ENCODE peak calls at places on chromosomes 2 and 18, in eight cellular contexts. H is fibroblast of pulmonary artery, F is BE2C, X is SK-N-SH, G is tibial artery, J is psoas muscle, D is RWPE1, V is epithelial cell of esophagus. I is an unnamed sample.

GRCh38 chr2:64613276-64613675 is 40.4 kb downstream of the SERTAD2 start:
- DNase-seq in D (no peak), V (no peak), X (no peak), H (peak), J (no peak), G (no peak), F (no peak), I (peak)

GRCh38 chr2:99278793-99279291 is 22.2 kb downstream of the LYG1 start:
- DNase-seq in D (peak), H (peak), G (no peak), F (no peak), V (peak), X (no peak), J (no peak), I (peak)

GRCh38 chr18:53544926-53545325 is 679.5 kb downstream of the MBD2 start:
- DNase-seq in F (peak), V (no peak), H (no peak), D (no peak), J (no peak), G (no peak), X (peak), I (no peak)

GRCh38 chr2:148720501-148720998 is 76.0 kb downstream of the EPC2 start:
- DNase-seq in D (no peak), F (peak), G (no peak), H (peak), V (no peak), X (peak), J (peak), I (peak)

GRCh38 chr2:30084915-30085314 is 61.9 kb upstream of the YPEL5 start:
- DNase-seq in V (no peak), D (no peak), H (no peak), F (no peak), G (no peak), X (no peak), J (no peak), I (no peak)

GRCh38 chr2:106299696-106300095 is 105.6 kb upstream of the UXS1 start:
- DNase-seq in H (no peak), V (no peak), G (no peak), J (no peak), F (no peak), X (no peak), D (no peak), I (no peak)

GRCh38 chr2:133352719-133353118 is 215.5 kb downstream of the NCKAP5 start:
- DNase-seq in H (no peak), X (no peak), F (no peak), J (no peak), D (no peak), V (no peak), G (no peak), I (no peak)

GRCh38 chr2:15563227-15564100 is 2.3 kb upstream of the NBAS start:
- DNase-seq in H (no peak), F (no peak), X (no peak), J (no peak), G (no peak), D (peak), V (peak), I (no peak)

GRCh38 chr18:7021994-7022840 is 95.4 kb downstream of the LAMA1 start:
- DNase-seq in G (no peak), X (peak), D (peak), V (peak), F (peak), J (no peak), H (peak), I (peak)

GRCh38 chr2:28810384-28811285 is at the start of gene SPDYA:
- DNase-seq in J (peak), F (peak), H (peak), X (peak), V (peak), D (peak), G (peak), I (peak)

GRCh38 chr2:65501074-65501473 is 68.7 kb upstream of the SPRED2 start:
- DNase-seq in V (no peak), D (no peak), H (no peak), F (no peak), X (no peak), J (no peak), G (no peak), I (no peak)

GRCh38 chr2:218962859-218963492 is 3.5 kb downstream of the CDK5R2 start:
- DNase-seq in X (peak), G (no peak), J (peak), D (peak), H (peak), V (peak), F (peak), I (peak)

GRCh38 chr2:8288206-8288605 is 393.6 kb upstream of the ID2 start:
- DNase-seq in G (no peak), H (no peak), D (no peak), V (no peak), F (no peak), J (no peak), X (no peak), I (no peak)

GRCh38 chr2:8282858-8283252 is 399.0 kb upstream of the ID2 start:
- DNase-seq in G (no peak), J (no peak), V (no peak), F (no peak), D (no peak), X (no peak), H (no peak), I (no peak)

GRCh38 chr2:8285898-8286297 is 396.0 kb upstream of the ID2 start:
- DNase-seq in V (no peak), G (no peak), X (no peak), D (no peak), H (no peak), J (no peak), F (no peak), I (no peak)

GRCh38 chr2:8281950-8282857 is 399.7 kb upstream of the ID2 start:
- DNase-seq in G (no peak), X (peak), H (no peak), F (peak), J (no peak), D (no peak), V (no peak), I (no peak)

GRCh38 chr2:8285081-8285480 is 396.8 kb upstream of the ID2 start:
- DNase-seq in J (no peak), H (peak), X (no peak), F (no peak), D (no peak), G (no peak), V (no peak), I (peak)
- TF ChIP-seq CTCF in J (no peak), H (peak), X (peak), F (peak), D (no peak), G (no peak), V (no peak), I (peak)

GRCh38 chr2:62221141-62221540 is 25.2 kb downstream of the B3GNT2 start:
- DNase-seq in H (peak), J (no peak), G (no peak), X (no peak), D (no peak), V (no peak), F (no peak), I (peak)
- TF ChIP-seq CTCF in H (no peak), J (no peak), G (no peak), X (no peak), D (no peak), V (no peak), F (no peak), I (no peak)

GRCh38 chr2:119293254-119293653 is 69.6 kb downstream of the STEAP3 start:
- DNase-seq in F (no peak), H (no peak), V (peak), D (no peak), G (no peak), J (no peak), X (no peak), I (peak)

GRCh38 chr2:119289642-119290041 is 66.0 kb downstream of the STEAP3 start:
- DNase-seq in V (no peak), J (no peak), D (no peak), F (no peak), G (no peak), X (no peak), H (no peak), I (no peak)

GRCh38 chr2:119290859-119291587 is 67.4 kb downstream of the STEAP3 start:
- DNase-seq in V (peak), F (peak), D (peak), X (peak), G (no peak), J (peak), H (peak), I (peak)

GRCh38 chr2:119292226-119292625 is 68.6 kb downstream of the STEAP3 start:
- DNase-seq in J (no peak), V (peak), G (no peak), H (no peak), X (no peak), F (no peak), D (no peak), I (no peak)

GRCh38 chr2:119291588-119292167 is 68.0 kb downstream of the STEAP3 start:
- DNase-seq in D (no peak), G (no peak), X (no peak), H (no peak), J (no peak), V (no peak), F (no peak), I (no peak)
- TF ChIP-seq CTCF in D (no peak), G (no peak), X (no peak), H (no peak), J (no peak), V (no peak), F (no peak), I (no peak)

GRCh38 chr2:54559593-54560145 is 103.5 kb downstream of the SPTBN1 start:
- DNase-seq in J (peak), F (no peak), G (peak), V (peak), H (peak), X (peak), D (peak), I (peak)

GRCh38 chr2:54558976-54559410 is 102.9 kb downstream of the SPTBN1 start:
- DNase-seq in J (no peak), D (no peak), X (peak), V (peak), H (no peak), F (no peak), G (no peak), I (no peak)

GRCh38 chr2:54561795-54562592 is 105.9 kb downstream of the SPTBN1 start:
- DNase-seq in G (no peak), F (no peak), V (no peak), J (no peak), X (no peak), H (no peak), D (no peak), I (no peak)

GRCh38 chr2:54561010-54561409 is 104.9 kb downstream of the SPTBN1 start:
- DNase-seq in X (no peak), V (no peak), D (no peak), F (no peak), G (no peak), J (no peak), H (no peak), I (no peak)

DNA sequence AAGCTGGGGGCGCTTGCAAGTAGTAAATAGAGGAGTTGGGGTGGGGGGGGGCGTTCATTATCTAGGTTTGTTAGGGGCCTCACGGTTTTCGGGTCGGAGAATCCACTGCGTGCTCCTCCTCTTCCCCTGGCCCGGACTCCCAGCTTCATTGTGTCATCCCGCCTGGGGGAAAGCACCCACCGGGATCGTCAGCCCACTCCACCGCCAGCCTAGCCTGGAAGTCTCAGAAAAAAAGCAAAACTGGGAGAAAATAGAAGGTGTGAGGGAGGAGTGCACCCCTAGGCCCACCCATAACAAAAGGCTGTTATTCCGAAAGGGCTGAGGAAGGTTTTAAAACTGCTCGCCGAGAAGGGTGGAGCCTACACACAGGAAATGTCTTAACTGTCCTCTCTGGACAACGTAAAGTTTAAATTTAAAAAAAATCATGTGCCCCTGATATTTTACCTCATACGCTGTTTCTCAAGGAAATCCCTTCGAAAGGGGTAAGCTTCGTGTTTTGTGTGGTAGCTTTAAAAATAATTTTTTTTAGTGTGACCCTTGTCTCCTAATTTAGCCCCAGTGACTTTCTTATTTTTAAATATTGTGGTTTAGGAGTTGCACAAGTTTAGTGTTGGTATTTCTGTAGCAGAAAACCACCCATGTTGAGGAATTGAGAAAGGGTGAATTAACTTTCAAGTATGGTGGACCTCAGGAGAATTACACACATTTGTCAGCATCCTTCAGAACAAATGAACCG is 104.2 kb downstream of the SPTBN1 start:
- DNase-seq in J (peak), G (peak), H (peak), D (peak), X (peak), F (no peak), V (peak), I (peak)
- TF ChIP-seq CTCF in J (no peak), G (no peak), H (no peak), D (no peak), X (peak), F (no peak), V (no peak), I (peak)

DNA sequence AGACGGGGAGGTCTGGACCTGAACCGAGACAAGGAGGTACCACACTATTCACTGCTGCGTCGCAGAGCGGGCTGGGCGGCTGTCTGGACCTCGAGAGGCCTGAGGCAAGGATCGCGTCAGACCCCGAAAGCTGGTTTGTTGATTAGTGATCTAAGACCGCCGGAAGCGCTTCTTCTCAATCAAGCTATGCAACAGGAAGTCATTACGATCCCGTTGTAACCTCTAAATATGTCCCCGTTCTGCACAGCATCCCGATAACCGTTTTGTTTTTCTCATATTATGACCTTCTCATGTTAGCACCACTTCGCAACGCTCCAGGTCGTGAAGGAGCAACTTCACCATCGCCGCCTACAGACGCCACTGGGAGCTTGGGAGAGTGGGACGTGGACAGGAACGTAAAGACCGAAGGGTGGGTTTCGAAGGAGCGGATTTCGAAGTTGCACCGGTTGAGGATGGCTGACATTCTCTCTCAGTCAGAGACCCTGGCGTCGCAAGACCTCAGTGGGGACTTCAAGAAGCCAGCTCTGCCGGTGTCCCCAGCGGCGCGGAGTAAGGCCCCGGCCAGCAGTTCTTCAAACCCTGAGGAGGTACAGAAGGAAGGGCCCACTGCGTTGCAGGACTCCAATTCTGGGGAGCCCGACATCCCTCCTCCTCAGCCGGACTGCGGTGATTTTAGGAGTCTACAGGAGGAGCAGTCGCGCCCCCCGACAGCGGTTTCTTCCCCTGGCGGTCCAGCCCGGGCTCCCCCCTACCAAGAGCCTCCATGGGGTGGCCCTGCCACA is at the start of the genes SLC4A1AP and SUPT7L:
- DNase-seq in H (peak), J (peak), V (peak), G (peak), X (peak), D (peak), F (peak), I (peak)
- TF ChIP-seq CTCF in H (no peak), J (no peak), V (no peak), G (no peak), X (no peak), D (no peak), F (no peak), I (no peak)

GRCh38 chr18:48639772-48640432 is 101.1 kb downstream of the CTIF start:
- DNase-seq in D (peak), H (no peak), F (no peak), J (no peak), X (no peak), V (peak), G (peak), I (no peak)
- TF ChIP-seq CTCF in D (no peak), H (peak), F (peak), J (peak), X (peak), V (no peak), G (peak), I (peak)